ENCODE peak calls at places on chromosomes 7 and 10, in ten cellular contexts. S, J, Z, O, V, A, X, Q, T and E are unnamed samples.

GRCh38 chr7:137328389-137329120 is 15.0 kb downstream of the PTN start:
- DNase-seq in V (no peak), J (no peak), X (no peak), S (peak), O (no peak), A (no peak), T (no peak), Q (no peak), Z (peak), E (no peak)

GRCh38 chr10:86744067-86744725 is 12.2 kb upstream of the BMPR1A start:
- DNase-seq in O (no peak), Z (no peak), J (no peak), V (no peak), A (no peak), T (no peak), X (no peak), S (no peak), Q (no peak), E (no peak)

GRCh38 chr7:95246935-95247370 is 77.4 kb downstream of the PON1 start:
- DNase-seq in Q (peak), O (peak), A (peak), V (no peak), X (peak), T (peak), Z (peak), J (peak), S (peak), E (peak)

GRCh38 chr10:17023386-17024298 is 106.0 kb downstream of the CUBN start:
- DNase-seq in A (no peak), S (peak), X (peak), Q (peak), T (peak), O (peak), V (peak), J (peak), Z (peak), E (peak)

GRCh38 chr7:490461-491291 is 29.0 kb downstream of the PDGFA start:
- DNase-seq in O (no peak), A (no peak), T (no peak), V (no peak), S (no peak), J (no peak), X (no peak), Z (no peak), Q (no peak), E (no peak)

GRCh38 chr10:11462071-11462470 is 149.4 kb downstream of the USP6NL start:
- DNase-seq in Q (no peak), Z (no peak), X (no peak), A (no peak), V (no peak), O (no peak), S (no peak), T (no peak), J (no peak), E (no peak)

GRCh38 chr7:539731-540411 is 20.2 kb upstream of the PDGFA start:
- DNase-seq in S (peak), J (peak), X (no peak), A (no peak), O (no peak), T (peak), Q (peak), V (no peak), Z (peak), E (peak)

GRCh38 chr10:76962851-76963250 is 674.8 kb downstream of the KCNMA1 start:
- DNase-seq in J (no peak), Z (peak), V (no peak), A (no peak), O (no peak), S (no peak), Q (no peak), X (no peak), T (peak), E (peak)

GRCh38 chr7:2955177-2955768 is 88.4 kb downstream of the CARD11 start:
- DNase-seq in T (no peak), S (no peak), A (no peak), O (no peak), Z (no peak), X (no peak), J (no peak), Q (peak), V (peak), E (no peak)

GRCh38 chr10:131180941-131181855 is 130.3 kb downstream of the TCERG1L start:
- DNase-seq in V (no peak), J (no peak), T (no peak), X (no peak), O (no peak), Z (no peak), Q (no peak), A (peak), S (no peak), E (no peak)

GRCh38 chr7:31633894-31634494 is 53.0 kb upstream of the PPP1R17 start:
- DNase-seq in O (peak), S (peak), V (no peak), T (peak), A (peak), X (peak), J (peak), Q (peak), Z (peak), E (peak)

GRCh38 chr7:157986051-157986450 is 601.6 kb downstream of the PTPRN2 start:
- DNase-seq in T (no peak), S (no peak), Z (no peak), A (no peak), V (no peak), J (no peak), X (no peak), O (no peak), Q (no peak), E (no peak)

GRCh38 chr7:115603416-115603815 is 427.1 kb downstream of the TFEC start:
- DNase-seq in J (peak), S (no peak), X (no peak), A (no peak), Q (no peak), O (no peak), Z (no peak), T (no peak), V (no peak), E (no peak)

GRCh38 chr7:159211540-159212182 is 67.0 kb upstream of the VIPR2 start:
- DNase-seq in Z (no peak), Q (no peak), J (no peak), O (peak), S (no peak), T (no peak), X (no peak), V (no peak), A (no peak), E (no peak)

GRCh38 chr10:131174651-131175540 is 136.6 kb downstream of the TCERG1L start:
- DNase-seq in S (no peak), Q (no peak), X (no peak), O (no peak), Z (no peak), T (no peak), A (peak), V (no peak), J (no peak), E (no peak)

GRCh38 chr7:80916770-80917681 is 1.8 kb downstream of the SEMA3C start:
- DNase-seq in A (no peak), J (peak), Q (no peak), V (no peak), O (no peak), Z (peak), X (peak), T (no peak), S (peak), E (peak)
- TF ChIP-seq CTCF in A (peak), J (peak), Q (peak), V (no peak), O (peak), Z (peak), X (peak), T (peak), S (peak), E (peak)

DNA sequence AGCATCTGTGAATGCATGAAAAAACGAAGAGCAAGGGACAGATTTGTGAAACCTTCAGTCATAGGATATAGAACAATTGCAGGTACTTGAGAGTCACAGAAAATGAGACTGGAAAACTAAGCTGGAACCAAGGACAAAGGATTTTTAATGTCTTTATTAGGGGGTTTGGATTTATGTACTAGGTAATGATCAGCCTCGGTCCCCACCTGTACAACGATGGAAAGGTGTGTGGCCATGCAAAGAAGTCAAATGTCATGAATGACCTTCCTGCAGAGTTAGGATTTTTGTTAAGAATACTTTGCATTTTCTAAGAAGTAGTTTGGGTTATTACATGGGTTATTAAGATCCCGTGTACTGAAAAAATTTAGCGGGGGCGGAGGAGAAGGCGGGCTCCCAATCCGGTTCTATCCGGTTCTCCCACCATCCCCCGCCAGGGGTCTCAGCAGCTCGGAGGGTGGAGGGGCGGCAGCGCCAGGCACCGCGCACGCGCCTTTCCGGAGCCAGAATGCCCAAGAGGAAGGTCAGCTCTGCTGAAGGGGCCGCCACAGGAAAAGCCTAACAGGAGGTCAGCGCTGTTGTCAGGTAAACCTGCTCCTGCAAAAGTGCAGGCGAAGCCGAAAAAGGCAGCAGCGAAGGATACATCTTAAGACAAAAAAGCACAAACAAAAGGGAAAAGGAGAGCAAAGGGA is 327.5 kb upstream of the PLXDC2 start:
- DNase-seq in Q (no peak), S (peak), A (peak), V (no peak), T (no peak), X (peak), J (no peak), Z (no peak), O (peak), E (no peak)
- TF ChIP-seq CTCF in Q (no peak), S (no peak), A (peak), V (no peak), T (no peak), X (peak), J (no peak), Z (no peak), O (peak), E (no peak)

GRCh38 chr7:50409856-50410468 is 40.2 kb downstream of the FIGNL1 start:
- DNase-seq in J (no peak), T (no peak), Z (no peak), V (peak), Q (no peak), O (no peak), S (no peak), A (no peak), X (no peak), E (no peak)
- TF ChIP-seq CTCF in J (no peak), T (no peak), Z (no peak), V (no peak), Q (no peak), O (no peak), S (no peak), A (no peak), X (no peak), E (no peak)

GRCh38 chr10:15430969-15431791 is 60.1 kb upstream of the FAM171A1 start:
- DNase-seq in T (no peak), Q (no peak), V (no peak), J (no peak), Z (no peak), X (no peak), S (no peak), O (no peak), A (no peak), E (no peak)
- TF ChIP-seq CTCF in T (no peak), Q (no peak), V (no peak), J (no peak), Z (no peak), X (no peak), S (no peak), O (no peak), A (no peak), E (no peak)

DNA sequence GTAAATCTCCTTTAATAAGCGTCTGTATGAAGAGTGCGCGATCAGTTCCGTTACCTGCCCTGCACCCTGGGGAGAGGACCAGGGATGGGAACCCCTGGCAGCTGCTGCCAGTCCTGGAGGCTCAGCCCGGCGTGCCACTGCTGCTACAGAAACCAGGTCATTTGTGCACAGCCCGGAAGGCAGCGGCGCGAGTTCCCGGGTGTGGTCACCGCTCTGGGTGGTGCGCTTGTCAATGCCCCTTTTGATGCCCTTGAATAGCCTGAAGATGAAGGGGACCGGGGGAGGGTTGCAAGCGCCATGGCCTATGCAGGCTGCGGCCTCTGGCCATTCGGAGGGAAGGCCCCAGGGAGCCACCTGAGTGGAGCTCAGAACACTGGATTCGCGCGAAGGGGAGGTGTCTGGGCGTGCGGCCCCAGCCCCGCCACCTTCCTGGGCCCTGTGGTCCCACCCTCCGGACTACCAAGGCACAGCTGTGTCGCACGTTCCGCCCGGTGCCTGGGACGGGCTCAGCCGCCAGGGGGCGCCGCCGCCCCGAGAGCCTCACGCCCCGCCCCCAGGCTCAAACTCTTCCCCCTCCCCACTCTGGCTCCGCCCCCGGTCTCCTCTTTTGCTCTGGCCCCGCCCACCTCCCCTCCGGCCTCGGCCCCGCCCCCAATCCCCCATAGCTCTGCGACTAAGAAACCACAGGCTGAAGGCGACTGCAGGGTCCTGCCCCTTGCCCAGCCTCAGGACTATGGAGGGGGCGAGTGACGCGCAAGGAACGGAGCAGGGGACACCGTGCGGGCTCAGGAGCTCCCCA is 16.5 kb downstream of the AP5Z1 start:
- DNase-seq in S (peak), X (peak), A (peak), O (peak), V (peak), Q (peak), J (peak), Z (peak), T (no peak), E (no peak)
- TF ChIP-seq CTCF in S (peak), X (peak), A (peak), O (peak), V (peak), Q (peak), J (peak), Z (peak), T (peak), E (peak)

GRCh38 chr7:21304836-21305235 is 123.0 kb upstream of the SP4 start:
- DNase-seq in V (no peak), Z (no peak), T (no peak), O (no peak), J (no peak), S (no peak), X (peak), A (no peak), Q (no peak), E (no peak)

GRCh38 chr7:21299766-21300165 is 128.1 kb upstream of the SP4 start:
- DNase-seq in O (no peak), V (no peak), T (no peak), J (no peak), Z (no peak), S (no peak), Q (no peak), X (no peak), A (no peak), E (no peak)

GRCh38 chr7:21305455-21306235 is 122.2 kb upstream of the SP4 start:
- DNase-seq in S (no peak), Z (no peak), Q (no peak), V (no peak), O (no peak), J (no peak), T (no peak), A (no peak), X (no peak), E (no peak)

GRCh38 chr7:21300692-21301091 is 127.2 kb upstream of the SP4 start:
- DNase-seq in A (no peak), Z (no peak), V (no peak), S (no peak), J (peak), Q (peak), X (no peak), O (no peak), T (no peak), E (no peak)
- TF ChIP-seq CTCF in A (peak), Z (no peak), V (no peak), S (no peak), J (no peak), Q (peak), X (no peak), O (no peak), T (no peak), E (no peak)